ENCODE peak calls at places on chromosomes 1 and 21, in seven cellular contexts. I is endothelial cell, D is HuH-7.5, M is GM12891, W is GM12892, V is NCI-H1092 treated with DMSO at 0.1 percent for 48 hours, U is left ventricle myocardium inferior. R is an unnamed sample.

GRCh38 chr1:75522389-75522788 is 88.5 kb downstream of the SLC44A5 start:
- DNase-seq in D (no peak), M (no peak), I (no peak), W (no peak), V (no peak), U (no peak), R (no peak)

GRCh38 chr1:183979437-183979836 is 58.1 kb downstream of the COLGALT2 start:
- DNase-seq in I (no peak), M (no peak), U (no peak), V (no peak), W (no peak), D (no peak), R (no peak)

GRCh38 chr21:25402134-25402957 is 204.9 kb downstream of the MRPL39 start:
- DNase-seq in W (no peak), V (no peak), D (no peak), M (no peak), U (no peak), I (no peak), R (no peak)

GRCh38 chr1:23727362-23727811 is 15.9 kb upstream of the ELOA start:
- DNase-seq in D (peak; percentile 39), U (peak; percentile 68), W (no peak), I (no peak), M (no peak), V (no peak), R (no peak)

GRCh38 chr1:168506204-168506819 is 37.5 kb downstream of the XCL2 start:
- DNase-seq in M (no peak), U (no peak), W (no peak), I (no peak), V (no peak), D (no peak), R (no peak)

GRCh38 chr1:41397943-41398342 is 36.7 kb downstream of the FOXO6 start:
- DNase-seq in W (no peak), M (no peak), U (no peak), V (no peak), D (no peak), I (no peak), R (no peak)

GRCh38 chr1:112744019-112744578 is 29.0 kb upstream of the PPM1J start:
- DNase-seq in U (no peak), M (no peak), W (no peak), D (no peak), I (peak; percentile 46), V (peak; percentile 5), R (no peak)

GRCh38 chr1:24501371-24502167 is 1.1 kb upstream of the RCAN3 start:
- DNase-seq in W (no peak), M (no peak), U (no peak), I (peak; percentile 12), D (peak; percentile 31), V (no peak), R (no peak)

GRCh38 chr1:119554188-119554587 is 47.2 kb downstream of the HSD3B1 start:
- DNase-seq in I (no peak), W (no peak), U (no peak), D (no peak), V (peak; percentile 88), M (no peak), R (peak; percentile 95)

GRCh38 chr1:199399996-199400714 is 627.4 kb upstream of the NR5A2 start:
- DNase-seq in M (no peak), I (no peak), V (no peak), U (no peak), D (no peak), W (no peak), R (no peak)

GRCh38 chr1:156691665-156692408 is 13.5 kb downstream of the CRABP2 start:
- DNase-seq in W (no peak), V (no peak), D (no peak), I (peak; percentile 49), M (no peak), U (no peak), R (no peak)

GRCh38 chr21:22474403-22474802 is 1476.2 kb downstream of the NCAM2 start:
- DNase-seq in U (no peak), M (no peak), W (no peak), V (no peak), I (no peak), D (no peak), R (no peak)

GRCh38 chr1:12336436-12336835 is 106.6 kb downstream of the VPS13D start:
- DNase-seq in U (no peak), M (no peak), V (no peak), D (no peak), W (no peak), I (no peak), R (no peak)

GRCh38 chr1:47208374-47208850 is 18.6 kb upstream of the PDZK1IP1 start:
- DNase-seq in U (no peak), M (no peak), W (no peak), D (no peak), V (no peak), I (no peak), R (no peak)

GRCh38 chr21:42381347-42381984 is 14.4 kb downstream of the TMPRSS3 start:
- DNase-seq in D (peak; percentile 51), V (peak; percentile 85), U (no peak), M (no peak), I (peak; percentile 17), W (no peak), R (peak; percentile 78)

R was measured in COR-L47.